ENCODE peak calls at places on chromosome 7, in four cellular contexts. B is HCT116; P is activated CD8-positive, alpha-beta T cell treated with anti-CD3 and anti-CD28 coated beads for 36 hours; V is Calu3. C is an unnamed sample.

GRCh38 chr7:33423646-33424020 is 294.3 kb downstream of the BBS9 start:
- DNase-seq in B (peak; percentile 10), P (peak; percentile 38), V (peak; percentile 55), C (no peak)

GRCh38 chr7:37832194-37832593 is 16.2 kb upstream of the NME8 start:
- DNase-seq in B (no peak), P (peak; percentile 22), V (peak; percentile 37), C (no peak)

GRCh38 chr7:220151-220841 is 27.9 kb downstream of the FAM20C start:
- DNase-seq in B (no peak), P (no peak), V (peak; percentile 61), C (no peak)

GRCh38 chr7:30708983-30709382 is 26.7 kb upstream of the CRHR2 start:
- DNase-seq in B (no peak), P (no peak), V (no peak), C (no peak)

GRCh38 chr7:149104214-149104613 is 13.7 kb upstream of the ZNF786 start:
- DNase-seq in B (no peak), P (no peak), V (no peak), C (no peak)

GRCh38 chr7:73828972-73829371 is 1.8 kb upstream of the CLDN4 start:
- DNase-seq in B (no peak), P (no peak), V (no peak), C (no peak)

GRCh38 chr7:91941450-91941849 is 788 bp downstream of the AKAP9 start:
- DNase-seq in B (no peak), P (peak; percentile 69), V (no peak), C (no peak)

GRCh38 chr7:100679927-100680588 is 6.5 kb downstream of the GNB2 start:
- DNase-seq in B (no peak), P (no peak), V (no peak), C (no peak)

GRCh38 chr7:121279822-121280221 is 49.0 kb upstream of the WNT16 start:
- DNase-seq in B (no peak), P (no peak), V (no peak), C (no peak)

C was measured in progenitor cell of endocrine pancreas.